ENCODE peak calls at places on chromosomes 16 and 17, in ten cellular contexts. One of them, this sample, is unnamed.

GRCh38 chr17:78214706-78215061 is 631 bp downstream of the BIRC5 start:
- DNase-seq in heart right ventricle: no peak
- DNase-seq in IMR-90: no peak
- DNase-seq in stomach: no peak
- DNase-seq in transverse colon: no peak
- DNase-seq in psoas muscle: no peak
- DNase-seq in A549: no peak
- DNase-seq in colonic mucosa: no peak
- DNase-seq in tibial nerve: no peak
- DNase-seq in heart left ventricle: no peak
- DNase-seq in this sample: no peak

GRCh38 chr17:40458001-40458791 is 14.9 kb downstream of the IGFBP4 start:
- DNase-seq in heart right ventricle: peak; percentile 38
- DNase-seq in IMR-90: peak; percentile 84
- DNase-seq in stomach: peak; percentile 62
- DNase-seq in transverse colon: no peak
- DNase-seq in psoas muscle: no peak
- DNase-seq in A549: no peak
- DNase-seq in colonic mucosa: no peak
- DNase-seq in tibial nerve: no peak
- DNase-seq in heart left ventricle: peak; percentile 43
- DNase-seq in this sample: no peak

GRCh38 chr16:52634101-52634500 is 87.2 kb upstream of the TOX3 start:
- DNase-seq in heart right ventricle: no peak
- DNase-seq in IMR-90: no peak
- DNase-seq in stomach: no peak
- DNase-seq in transverse colon: no peak
- DNase-seq in psoas muscle: no peak
- DNase-seq in A549: no peak
- DNase-seq in colonic mucosa: no peak
- DNase-seq in tibial nerve: no peak
- DNase-seq in heart left ventricle: no peak
- DNase-seq in this sample: no peak

GRCh38 chr16:50909831-50910697 is 168.2 kb downstream of the CYLD start:
- DNase-seq in heart right ventricle: no peak
- DNase-seq in IMR-90: no peak
- DNase-seq in stomach: no peak
- DNase-seq in transverse colon: no peak
- DNase-seq in psoas muscle: no peak
- DNase-seq in A549: no peak
- DNase-seq in colonic mucosa: no peak
- DNase-seq in tibial nerve: no peak
- DNase-seq in heart left ventricle: no peak
- DNase-seq in this sample: no peak

GRCh38 chr17:6145946-6146345 is 75.8 kb downstream of the WSCD1 start:
- DNase-seq in heart right ventricle: no peak
- DNase-seq in IMR-90: no peak
- DNase-seq in stomach: no peak
- DNase-seq in transverse colon: no peak
- DNase-seq in psoas muscle: no peak
- DNase-seq in A549: no peak
- DNase-seq in colonic mucosa: no peak
- DNase-seq in tibial nerve: no peak
- DNase-seq in heart left ventricle: no peak
- DNase-seq in this sample: no peak

GRCh38 chr16:68739964-68740627 is 3.0 kb downstream of the CDH1 start:
- DNase-seq in heart right ventricle: no peak
- DNase-seq in IMR-90: no peak
- DNase-seq in stomach: no peak
- DNase-seq in transverse colon: no peak
- DNase-seq in psoas muscle: no peak
- DNase-seq in A549: peak; percentile 57
- DNase-seq in colonic mucosa: no peak
- DNase-seq in tibial nerve: no peak
- DNase-seq in heart left ventricle: no peak
- DNase-seq in this sample: no peak

GRCh38 chr17:59105852-59106462 is 723 bp downstream of the TRIM37 start:
- DNase-seq in heart right ventricle: peak; percentile 57
- DNase-seq in IMR-90: peak; percentile 41
- DNase-seq in stomach: peak; percentile 63
- DNase-seq in transverse colon: peak; percentile 73
- DNase-seq in psoas muscle: peak; percentile 75
- DNase-seq in A549: peak; percentile 69
- DNase-seq in colonic mucosa: peak; percentile 80
- DNase-seq in tibial nerve: peak; percentile 32
- DNase-seq in heart left ventricle: peak; percentile 54
- DNase-seq in this sample: peak; percentile 80

GRCh38 chr17:41140360-41141132 is at the start of gene KRTAP4-6:
- DNase-seq in heart right ventricle: no peak
- DNase-seq in IMR-90: peak; percentile 86
- DNase-seq in stomach: no peak
- DNase-seq in transverse colon: no peak
- DNase-seq in psoas muscle: no peak
- DNase-seq in A549: no peak
- DNase-seq in colonic mucosa: no peak
- DNase-seq in tibial nerve: no peak
- DNase-seq in heart left ventricle: no peak
- DNase-seq in this sample: no peak

GRCh38 chr17:80944326-80944725 is 47.3 kb upstream of the CHMP6 start:
- DNase-seq in heart right ventricle: no peak
- DNase-seq in IMR-90: no peak
- DNase-seq in stomach: no peak
- DNase-seq in transverse colon: no peak
- DNase-seq in psoas muscle: no peak
- DNase-seq in A549: no peak
- DNase-seq in colonic mucosa: no peak
- DNase-seq in tibial nerve: no peak
- DNase-seq in heart left ventricle: no peak
- DNase-seq in this sample: peak; percentile 12

DNA sequence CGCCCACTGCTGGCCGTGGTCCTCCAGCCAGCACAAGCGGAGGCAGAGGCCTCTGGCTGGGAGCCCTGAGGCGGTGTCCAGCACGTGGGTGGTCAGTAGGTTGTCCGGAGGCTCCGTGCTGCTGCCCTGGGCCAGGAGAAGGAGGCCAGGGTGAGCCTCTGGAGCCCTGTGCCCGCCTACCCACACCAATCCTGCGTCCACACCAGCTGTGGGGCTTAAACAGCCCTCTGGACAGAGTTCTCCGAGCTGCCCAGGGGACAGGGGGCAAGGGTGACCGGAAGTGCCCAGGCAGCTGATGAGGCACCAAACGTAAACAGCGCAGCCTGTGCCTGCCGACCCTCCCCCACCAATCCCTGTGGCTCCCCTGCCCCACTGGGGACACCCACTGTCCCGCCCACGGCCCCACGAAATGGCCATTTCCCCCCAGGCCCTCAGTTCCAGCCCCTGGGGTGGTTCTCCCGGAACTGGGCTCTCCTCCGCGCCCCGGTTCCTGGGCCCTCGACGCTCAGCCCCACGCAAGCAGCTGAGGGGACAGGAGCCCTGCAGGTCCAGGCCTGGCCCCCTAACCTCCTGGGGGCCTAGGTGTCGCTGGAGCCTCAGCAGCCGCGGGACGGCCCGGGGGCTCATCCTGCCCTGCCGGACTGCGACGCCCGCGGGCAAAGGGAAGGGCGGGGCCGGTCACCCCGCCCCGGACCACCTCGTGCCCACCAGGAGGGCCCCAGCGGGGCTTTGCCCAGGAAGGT is 27.9 kb upstream of the DBNDD1 start:
- DNase-seq in heart right ventricle: peak; percentile 41
- DNase-seq in IMR-90: peak; percentile 58
- DNase-seq in stomach: peak; percentile 80
- DNase-seq in transverse colon: peak; percentile 54
- DNase-seq in psoas muscle: peak; percentile 76
- DNase-seq in A549: no peak
- DNase-seq in colonic mucosa: no peak
- DNase-seq in tibial nerve: peak; percentile 74
- DNase-seq in heart left ventricle: peak; percentile 45
- DNase-seq in this sample: peak; percentile 81
- H3K27ac ChIP-seq in heart right ventricle: no peak overlapping the region
- H3K27ac ChIP-seq in IMR-90: no peak overlapping the region
- H3K27ac ChIP-seq in stomach: peak overlapping the region; percentile 29
- H3K27ac ChIP-seq in transverse colon: no peak overlapping the region
- H3K27ac ChIP-seq in psoas muscle: peak overlapping the region; percentile 41
- H3K27ac ChIP-seq in A549: peak overlapping the region; percentile 92
- H3K27ac ChIP-seq in colonic mucosa: no peak overlapping the region
- H3K27ac ChIP-seq in tibial nerve: peak overlapping the region; percentile 74
- H3K27ac ChIP-seq in heart left ventricle: no peak overlapping the region
- H3K27ac ChIP-seq in this sample: no peak overlapping the region

DNA sequence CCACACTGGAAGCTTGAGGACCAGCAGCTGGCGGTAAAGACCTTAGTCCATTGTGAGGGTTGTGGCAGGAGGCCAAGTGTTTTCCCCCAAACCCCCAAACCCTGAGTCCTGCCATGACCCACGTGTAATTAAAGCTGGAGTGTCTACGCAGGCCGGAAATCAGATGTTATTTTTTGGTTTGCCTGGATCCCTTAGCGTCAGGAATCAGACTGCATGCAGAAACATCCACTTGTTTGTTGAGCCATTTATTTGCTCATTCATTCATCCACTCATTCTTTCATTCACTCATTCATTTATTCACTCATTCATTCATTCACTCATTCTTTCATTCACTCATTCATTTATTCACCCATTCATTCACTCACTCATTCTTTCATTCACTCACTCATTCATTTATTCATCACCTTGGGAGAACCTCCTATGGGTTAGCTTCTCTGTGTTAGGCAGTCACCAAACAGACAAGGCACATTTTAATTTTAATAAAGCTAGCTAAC is 313.1 kb downstream of the MAF start:
- DNase-seq in heart right ventricle: peak; percentile 25
- DNase-seq in IMR-90: no peak
- DNase-seq in stomach: no peak
- DNase-seq in transverse colon: no peak
- DNase-seq in psoas muscle: no peak
- DNase-seq in A549: no peak
- DNase-seq in colonic mucosa: no peak
- DNase-seq in tibial nerve: no peak
- DNase-seq in heart left ventricle: no peak
- DNase-seq in this sample: no peak
- H3K4me3 ChIP-seq in heart right ventricle: peak overlapping the region; percentile 40
- H3K4me3 ChIP-seq in IMR-90: no peak overlapping the region
- H3K4me3 ChIP-seq in stomach: peak overlapping the region; percentile 25
- H3K4me3 ChIP-seq in transverse colon: no peak overlapping the region
- H3K4me3 ChIP-seq in psoas muscle: peak overlapping the region; percentile 45
- H3K4me3 ChIP-seq in A549: no peak overlapping the region
- H3K4me3 ChIP-seq in colonic mucosa: peak overlapping the region; percentile 25
- H3K4me3 ChIP-seq in tibial nerve: peak overlapping the region; percentile 37
- H3K4me3 ChIP-seq in heart left ventricle: peak overlapping the region; percentile 46
- H3K4me3 ChIP-seq in this sample: peak overlapping the region; percentile 47

GRCh38 chr17:29590261-29590978 is 972 bp upstream of the GIT1 start:
- DNase-seq in heart right ventricle: peak; percentile 15
- DNase-seq in IMR-90: peak; percentile 58
- DNase-seq in stomach: no peak
- DNase-seq in transverse colon: peak; percentile 18
- DNase-seq in psoas muscle: no peak
- DNase-seq in A549: peak; percentile 56
- DNase-seq in colonic mucosa: no peak
- DNase-seq in tibial nerve: no peak
- DNase-seq in heart left ventricle: no peak
- DNase-seq in this sample: peak; percentile 45

GRCh38 chr17:29588561-29589411 is 662 bp downstream of the GIT1 start:
- DNase-seq in heart right ventricle: peak; percentile 31
- DNase-seq in IMR-90: peak; percentile 29
- DNase-seq in stomach: no peak
- DNase-seq in transverse colon: peak; percentile 43
- DNase-seq in psoas muscle: peak; percentile 71
- DNase-seq in A549: peak; percentile 70
- DNase-seq in colonic mucosa: peak; percentile 45
- DNase-seq in tibial nerve: no peak
- DNase-seq in heart left ventricle: no peak
- DNase-seq in this sample: peak; percentile 67

GRCh38 chr17:29588017-29588557 is 1.4 kb downstream of the GIT1 start:
- DNase-seq in heart right ventricle: peak; percentile 30
- DNase-seq in IMR-90: no peak
- DNase-seq in stomach: no peak
- DNase-seq in transverse colon: no peak
- DNase-seq in psoas muscle: no peak
- DNase-seq in A549: no peak
- DNase-seq in colonic mucosa: no peak
- DNase-seq in tibial nerve: no peak
- DNase-seq in heart left ventricle: no peak
- DNase-seq in this sample: no peak

GRCh38 chr17:29590979-29591736 is 1.7 kb upstream of the GIT1 start:
- DNase-seq in heart right ventricle: peak; percentile 42
- DNase-seq in IMR-90: peak; percentile 45
- DNase-seq in stomach: no peak
- DNase-seq in transverse colon: peak; percentile 42
- DNase-seq in psoas muscle: peak; percentile 75
- DNase-seq in A549: peak; percentile 91
- DNase-seq in colonic mucosa: no peak
- DNase-seq in tibial nerve: no peak
- DNase-seq in heart left ventricle: no peak
- DNase-seq in this sample: peak; percentile 62

GRCh38 chr17:29589524-29590260 is at the start of gene GIT1:
- DNase-seq in heart right ventricle: peak; percentile 84
- DNase-seq in IMR-90: peak; percentile 78
- DNase-seq in stomach: peak; percentile 90
- DNase-seq in transverse colon: peak; percentile 90
- DNase-seq in psoas muscle: peak; percentile 92
- DNase-seq in A549: peak; percentile 92
- DNase-seq in colonic mucosa: peak; percentile 84
- DNase-seq in tibial nerve: peak; percentile 77
- DNase-seq in heart left ventricle: peak; percentile 90
- DNase-seq in this sample: peak; percentile 90
- TF ChIP-seq CTCF in heart right ventricle: no peak
- TF ChIP-seq CTCF in IMR-90: peak; percentile 19
- TF ChIP-seq CTCF in stomach: no peak
- TF ChIP-seq CTCF in transverse colon: no peak
- TF ChIP-seq CTCF in psoas muscle: no peak
- TF ChIP-seq CTCF in A549: no peak
- TF ChIP-seq CTCF in colonic mucosa: no peak
- TF ChIP-seq CTCF in tibial nerve: no peak
- TF ChIP-seq CTCF in heart left ventricle: peak; percentile 18
- TF ChIP-seq CTCF in this sample: no peak

GRCh38 chr17:65790241-65790640 is 228.8 kb upstream of the AXIN2 start:
- DNase-seq in heart right ventricle: no peak
- DNase-seq in IMR-90: no peak
- DNase-seq in stomach: no peak
- DNase-seq in transverse colon: no peak
- DNase-seq in psoas muscle: no peak
- DNase-seq in A549: no peak
- DNase-seq in colonic mucosa: no peak
- DNase-seq in tibial nerve: no peak
- DNase-seq in heart left ventricle: no peak
- DNase-seq in this sample: no peak
- H3K27ac ChIP-seq in heart right ventricle: no peak overlapping the region
- H3K27ac ChIP-seq in IMR-90: no peak overlapping the region
- H3K27ac ChIP-seq in stomach: no peak overlapping the region
- H3K27ac ChIP-seq in transverse colon: no peak overlapping the region
- H3K27ac ChIP-seq in psoas muscle: no peak overlapping the region
- H3K27ac ChIP-seq in A549: peak overlapping the region; percentile 13
- H3K27ac ChIP-seq in colonic mucosa: no peak overlapping the region
- H3K27ac ChIP-seq in tibial nerve: no peak overlapping the region
- H3K27ac ChIP-seq in heart left ventricle: no peak overlapping the region
- H3K27ac ChIP-seq in this sample: no peak overlapping the region

This sample was measured in lower lobe of right lung.